ENCODE peak calls at places on chromosomes 16 and 17, in ten cellular contexts. One of them, this sample, is unnamed.
A peak's percentile ranks its signal among the peaks of the same experiment; 100 is the strongest.

GRCh38 chr16:16122264-16122663 is 101.0 kb downstream of the ABCC6 start:
- DNase-seq in NCI-H146: no peak
- DNase-seq in ACHN: no peak
- DNase-seq in amniotic epithelial cell: no peak
- DNase-seq in CD8-positive, alpha-beta T cell: no peak
- DNase-seq in body of pancreas: no peak
- DNase-seq in kidney glomerular epithelial cell: no peak
- DNase-seq in amniotic stem cell: no peak
- DNase-seq in progenitor cell of endocrine pancreas: no peak
- DNase-seq in lung microvascular endothelial cell: no peak
- DNase-seq in this sample: no peak

GRCh38 chr17:48239603-48239995 is 132.0 kb downstream of the SNX11 start:
- DNase-seq in kidney glomerular epithelial cell: no peak
- DNase-seq in progenitor cell of endocrine pancreas: no peak
- DNase-seq in ACHN: no peak
- DNase-seq in lung microvascular endothelial cell: no peak
- DNase-seq in body of pancreas: no peak
- DNase-seq in NCI-H146: no peak
- DNase-seq in amniotic epithelial cell: no peak
- DNase-seq in amniotic stem cell: no peak
- DNase-seq in CD8-positive, alpha-beta T cell: no peak
- DNase-seq in this sample: no peak

GRCh38 chr17:19770985-19771710 is 23.1 kb upstream of the ALDH3A1 start:
- DNase-seq in lung microvascular endothelial cell: no peak
- DNase-seq in amniotic stem cell: no peak
- DNase-seq in progenitor cell of endocrine pancreas: no peak
- DNase-seq in amniotic epithelial cell: no peak
- DNase-seq in body of pancreas: no peak
- DNase-seq in ACHN: no peak
- DNase-seq in kidney glomerular epithelial cell: no peak
- DNase-seq in CD8-positive, alpha-beta T cell: no peak
- DNase-seq in NCI-H146: no peak
- DNase-seq in this sample: no peak

GRCh38 chr17:9272506-9272905 is 251.2 kb downstream of the NTN1 start:
- DNase-seq in kidney glomerular epithelial cell: no peak
- DNase-seq in amniotic stem cell: no peak
- DNase-seq in body of pancreas: no peak
- DNase-seq in progenitor cell of endocrine pancreas: no peak
- DNase-seq in ACHN: no peak
- DNase-seq in lung microvascular endothelial cell: no peak
- DNase-seq in NCI-H146: no peak
- DNase-seq in amniotic epithelial cell: no peak
- DNase-seq in CD8-positive, alpha-beta T cell: no peak
- DNase-seq in this sample: no peak

GRCh38 chr16:57532251-57532625 is 4.1 kb downstream of the CCDC102A start:
- DNase-seq in progenitor cell of endocrine pancreas: no peak
- DNase-seq in CD8-positive, alpha-beta T cell: no peak
- DNase-seq in body of pancreas: no peak
- DNase-seq in lung microvascular endothelial cell: no peak
- DNase-seq in amniotic epithelial cell: no peak
- DNase-seq in amniotic stem cell: no peak
- DNase-seq in ACHN: no peak
- DNase-seq in NCI-H146: no peak
- DNase-seq in kidney glomerular epithelial cell: no peak
- DNase-seq in this sample: no peak

GRCh38 chr16:54590836-54591235 is 304.2 kb upstream of the IRX3 start:
- DNase-seq in progenitor cell of endocrine pancreas: no peak
- DNase-seq in body of pancreas: no peak
- DNase-seq in kidney glomerular epithelial cell: no peak
- DNase-seq in amniotic epithelial cell: no peak
- DNase-seq in amniotic stem cell: no peak
- DNase-seq in NCI-H146: no peak
- DNase-seq in CD8-positive, alpha-beta T cell: no peak
- DNase-seq in ACHN: no peak
- DNase-seq in lung microvascular endothelial cell: no peak
- DNase-seq in this sample: no peak

GRCh38 chr17:32927724-32928526 is at the start of gene TMEM98:
- DNase-seq in progenitor cell of endocrine pancreas: peak; percentile 54
- DNase-seq in lung microvascular endothelial cell: no peak
- DNase-seq in NCI-H146: peak; percentile 53
- DNase-seq in ACHN: peak; percentile 35
- DNase-seq in body of pancreas: peak; percentile 70
- DNase-seq in amniotic stem cell: no peak
- DNase-seq in kidney glomerular epithelial cell: no peak
- DNase-seq in amniotic epithelial cell: peak; percentile 25
- DNase-seq in CD8-positive, alpha-beta T cell: no peak
- DNase-seq in this sample: no peak

GRCh38 chr16:78432451-78432850 is 333.0 kb downstream of the WWOX start:
- DNase-seq in amniotic epithelial cell: no peak
- DNase-seq in kidney glomerular epithelial cell: no peak
- DNase-seq in amniotic stem cell: no peak
- DNase-seq in progenitor cell of endocrine pancreas: no peak
- DNase-seq in lung microvascular endothelial cell: no peak
- DNase-seq in body of pancreas: no peak
- DNase-seq in ACHN: no peak
- DNase-seq in NCI-H146: no peak
- DNase-seq in CD8-positive, alpha-beta T cell: no peak
- DNase-seq in this sample: no peak

GRCh38 chr17:10089221-10089799 is 109.1 kb downstream of the GAS7 start:
- DNase-seq in kidney glomerular epithelial cell: no peak
- DNase-seq in body of pancreas: no peak
- DNase-seq in amniotic epithelial cell: no peak
- DNase-seq in lung microvascular endothelial cell: no peak
- DNase-seq in NCI-H146: no peak
- DNase-seq in ACHN: no peak
- DNase-seq in CD8-positive, alpha-beta T cell: no peak
- DNase-seq in amniotic stem cell: no peak
- DNase-seq in progenitor cell of endocrine pancreas: no peak
- DNase-seq in this sample: no peak

GRCh38 chr17:14019186-14019956 is 49.9 kb upstream of the COX10 start:
- DNase-seq in amniotic stem cell: no peak
- DNase-seq in body of pancreas: no peak
- DNase-seq in lung microvascular endothelial cell: peak; percentile 54
- DNase-seq in ACHN: no peak
- DNase-seq in kidney glomerular epithelial cell: no peak
- DNase-seq in amniotic epithelial cell: peak; percentile 91
- DNase-seq in CD8-positive, alpha-beta T cell: no peak
- DNase-seq in progenitor cell of endocrine pancreas: no peak
- DNase-seq in NCI-H146: no peak
- DNase-seq in this sample: peak; percentile 78

GRCh38 chr16:73058616-73059409 is 10.9 kb upstream of the ZFHX3 start:
- DNase-seq in amniotic stem cell: no peak
- DNase-seq in lung microvascular endothelial cell: peak; percentile 53
- DNase-seq in body of pancreas: peak; percentile 62
- DNase-seq in ACHN: peak; percentile 41
- DNase-seq in kidney glomerular epithelial cell: peak; percentile 23
- DNase-seq in CD8-positive, alpha-beta T cell: no peak
- DNase-seq in NCI-H146: peak; percentile 80
- DNase-seq in progenitor cell of endocrine pancreas: peak; percentile 34
- DNase-seq in amniotic epithelial cell: peak; percentile 56
- DNase-seq in this sample: no peak

GRCh38 chr17:13182854-13183253 is 165.0 kb upstream of the ELAC2 start:
- DNase-seq in amniotic stem cell: no peak
- DNase-seq in ACHN: no peak
- DNase-seq in CD8-positive, alpha-beta T cell: no peak
- DNase-seq in body of pancreas: no peak
- DNase-seq in NCI-H146: peak; percentile 98
- DNase-seq in progenitor cell of endocrine pancreas: peak; percentile 55
- DNase-seq in kidney glomerular epithelial cell: no peak
- DNase-seq in lung microvascular endothelial cell: no peak
- DNase-seq in amniotic epithelial cell: no peak
- DNase-seq in this sample: no peak

GRCh38 chr17:67818110-67819002 is 6.9 kb upstream of the BPTF start:
- DNase-seq in amniotic epithelial cell: no peak
- DNase-seq in lung microvascular endothelial cell: peak; percentile 35
- DNase-seq in amniotic stem cell: no peak
- DNase-seq in kidney glomerular epithelial cell: no peak
- DNase-seq in CD8-positive, alpha-beta T cell: peak; percentile 29
- DNase-seq in body of pancreas: no peak
- DNase-seq in progenitor cell of endocrine pancreas: no peak
- DNase-seq in NCI-H146: no peak
- DNase-seq in ACHN: no peak
- DNase-seq in this sample: no peak

GRCh38 chr17:77440571-77440981 is 299.8 kb downstream of the SEC14L1 start:
- DNase-seq in kidney glomerular epithelial cell: no peak
- DNase-seq in lung microvascular endothelial cell: no peak
- DNase-seq in body of pancreas: no peak
- DNase-seq in amniotic stem cell: no peak
- DNase-seq in amniotic epithelial cell: no peak
- DNase-seq in progenitor cell of endocrine pancreas: no peak
- DNase-seq in ACHN: no peak
- DNase-seq in NCI-H146: no peak
- DNase-seq in CD8-positive, alpha-beta T cell: peak; percentile 65
- DNase-seq in this sample: no peak

GRCh38 chr16:73432794-73433455 is 385.0 kb upstream of the ZFHX3 start:
- DNase-seq in body of pancreas: no peak
- DNase-seq in ACHN: no peak
- DNase-seq in kidney glomerular epithelial cell: no peak
- DNase-seq in CD8-positive, alpha-beta T cell: no peak
- DNase-seq in progenitor cell of endocrine pancreas: no peak
- DNase-seq in amniotic stem cell: no peak
- DNase-seq in NCI-H146: no peak
- DNase-seq in lung microvascular endothelial cell: no peak
- DNase-seq in amniotic epithelial cell: no peak
- DNase-seq in this sample: no peak

GRCh38 chr16:67783353-67783725 is 23.0 kb downstream of the RANBP10 start:
- DNase-seq in kidney glomerular epithelial cell: no peak
- DNase-seq in lung microvascular endothelial cell: no peak
- DNase-seq in amniotic stem cell: no peak
- DNase-seq in ACHN: no peak
- DNase-seq in NCI-H146: no peak
- DNase-seq in progenitor cell of endocrine pancreas: no peak
- DNase-seq in CD8-positive, alpha-beta T cell: no peak
- DNase-seq in body of pancreas: no peak
- DNase-seq in amniotic epithelial cell: no peak
- DNase-seq in this sample: no peak

GRCh38 chr17:39926588-39927100 is 757 bp downstream of the ORMDL3 start:
- DNase-seq in NCI-H146: peak; percentile 36
- DNase-seq in CD8-positive, alpha-beta T cell: peak; percentile 75
- DNase-seq in ACHN: peak; percentile 27
- DNase-seq in lung microvascular endothelial cell: peak; percentile 24
- DNase-seq in amniotic stem cell: peak; percentile 5
- DNase-seq in progenitor cell of endocrine pancreas: peak; percentile 32
- DNase-seq in kidney glomerular epithelial cell: no peak
- DNase-seq in amniotic epithelial cell: peak; percentile 23
- DNase-seq in body of pancreas: peak; percentile 73
- DNase-seq in this sample: peak; percentile 20

GRCh38 chr16:9526791-9527190 is 435.3 kb downstream of the HAPSTR1 start:
- DNase-seq in NCI-H146: no peak
- DNase-seq in progenitor cell of endocrine pancreas: no peak
- DNase-seq in kidney glomerular epithelial cell: no peak
- DNase-seq in amniotic stem cell: no peak
- DNase-seq in amniotic epithelial cell: no peak
- DNase-seq in body of pancreas: no peak
- DNase-seq in ACHN: no peak
- DNase-seq in CD8-positive, alpha-beta T cell: no peak
- DNase-seq in lung microvascular endothelial cell: no peak
- DNase-seq in this sample: no peak

GRCh38 chr16:22813946-22814325 is at the start of gene HS3ST2:
- DNase-seq in progenitor cell of endocrine pancreas: peak; percentile 24
- DNase-seq in NCI-H146: no peak
- DNase-seq in amniotic epithelial cell: no peak
- DNase-seq in ACHN: no peak
- DNase-seq in CD8-positive, alpha-beta T cell: no peak
- DNase-seq in body of pancreas: peak; percentile 20
- DNase-seq in amniotic stem cell: no peak
- DNase-seq in kidney glomerular epithelial cell: no peak
- DNase-seq in lung microvascular endothelial cell: peak; percentile 23
- DNase-seq in this sample: no peak

GRCh38 chr16:88422733-88423447 is 30.2 kb upstream of the ZFPM1 start:
- DNase-seq in amniotic epithelial cell: no peak
- DNase-seq in ACHN: no peak
- DNase-seq in progenitor cell of endocrine pancreas: no peak
- DNase-seq in CD8-positive, alpha-beta T cell: no peak
- DNase-seq in lung microvascular endothelial cell: no peak
- DNase-seq in body of pancreas: no peak
- DNase-seq in amniotic stem cell: no peak
- DNase-seq in NCI-H146: no peak
- DNase-seq in kidney glomerular epithelial cell: no peak
- DNase-seq in this sample: no peak

GRCh38 chr17:57455063-57455914 is 199.0 kb downstream of the MSI2 start:
- DNase-seq in progenitor cell of endocrine pancreas: no peak
- DNase-seq in ACHN: no peak
- DNase-seq in lung microvascular endothelial cell: no peak
- DNase-seq in amniotic stem cell: no peak
- DNase-seq in NCI-H146: no peak
- DNase-seq in body of pancreas: no peak
- DNase-seq in kidney glomerular epithelial cell: no peak
- DNase-seq in amniotic epithelial cell: peak; percentile 41
- DNase-seq in CD8-positive, alpha-beta T cell: peak; percentile 65
- DNase-seq in this sample: peak; percentile 57

GRCh38 chr16:22220714-22221113 is 14.6 kb downstream of the EEF2K start:
- DNase-seq in progenitor cell of endocrine pancreas: no peak
- DNase-seq in ACHN: no peak
- DNase-seq in lung microvascular endothelial cell: no peak
- DNase-seq in body of pancreas: peak; percentile 15
- DNase-seq in amniotic epithelial cell: no peak
- DNase-seq in CD8-positive, alpha-beta T cell: no peak
- DNase-seq in amniotic stem cell: no peak
- DNase-seq in NCI-H146: no peak
- DNase-seq in kidney glomerular epithelial cell: no peak
- DNase-seq in this sample: peak; percentile 55

GRCh38 chr16:29182501-29182900 is 197.6 kb downstream of the LAT start:
- DNase-seq in kidney glomerular epithelial cell: no peak
- DNase-seq in ACHN: no peak
- DNase-seq in progenitor cell of endocrine pancreas: no peak
- DNase-seq in amniotic stem cell: no peak
- DNase-seq in lung microvascular endothelial cell: no peak
- DNase-seq in body of pancreas: no peak
- DNase-seq in amniotic epithelial cell: no peak
- DNase-seq in NCI-H146: no peak
- DNase-seq in CD8-positive, alpha-beta T cell: no peak
- DNase-seq in this sample: no peak

This sample was measured in A172.